ENCODE peak calls at places on chromosomes 2 and 18, in six cellular contexts. One of them, this sample, is unnamed.

GRCh38 chr18:79583984-79584401 is 95.6 kb upstream of the CTDP1 start:
- DNase-seq in heart right ventricle: no peak
- DNase-seq in fibroblast of lung: no peak
- DNase-seq in BE2C: no peak
- DNase-seq in tibial nerve: no peak
- DNase-seq in dorsolateral prefrontal cortex: peak; percentile 14
- DNase-seq in this sample: no peak

GRCh38 chr18:47908523-47909039 is 21.9 kb downstream of the SMAD2 start:
- DNase-seq in BE2C: no peak
- DNase-seq in fibroblast of lung: no peak
- DNase-seq in dorsolateral prefrontal cortex: no peak
- DNase-seq in tibial nerve: no peak
- DNase-seq in heart right ventricle: no peak
- DNase-seq in this sample: no peak

GRCh38 chr2:102770506-102770905 is 8.7 kb downstream of the TMEM182 start:
- DNase-seq in BE2C: no peak
- DNase-seq in heart right ventricle: no peak
- DNase-seq in tibial nerve: no peak
- DNase-seq in dorsolateral prefrontal cortex: no peak
- DNase-seq in fibroblast of lung: no peak
- DNase-seq in this sample: no peak

GRCh38 chr2:190947711-190948251 is 66.2 kb downstream of the STAT1 start:
- DNase-seq in tibial nerve: no peak
- DNase-seq in dorsolateral prefrontal cortex: no peak
- DNase-seq in fibroblast of lung: peak; percentile 85
- DNase-seq in heart right ventricle: no peak
- DNase-seq in BE2C: no peak
- DNase-seq in this sample: peak; percentile 87

GRCh38 chr18:72830109-72830508 is 37.7 kb downstream of the NETO1 start:
- DNase-seq in heart right ventricle: peak; percentile 48
- DNase-seq in dorsolateral prefrontal cortex: peak; percentile 78
- DNase-seq in tibial nerve: no peak
- DNase-seq in BE2C: no peak
- DNase-seq in fibroblast of lung: no peak
- DNase-seq in this sample: no peak

GRCh38 chr2:135010200-135010942 is 36.9 kb downstream of the MAP3K19 start:
- DNase-seq in heart right ventricle: no peak
- DNase-seq in dorsolateral prefrontal cortex: no peak
- DNase-seq in fibroblast of lung: no peak
- DNase-seq in tibial nerve: no peak
- DNase-seq in BE2C: no peak
- DNase-seq in this sample: no peak

GRCh38 chr2:151299940-151300539 is 10.6 kb upstream of the NMI start:
- DNase-seq in dorsolateral prefrontal cortex: no peak
- DNase-seq in BE2C: no peak
- DNase-seq in fibroblast of lung: no peak
- DNase-seq in heart right ventricle: no peak
- DNase-seq in tibial nerve: no peak
- DNase-seq in this sample: no peak

GRCh38 chr2:153354406-153354805 is 124.2 kb downstream of the RPRM start:
- DNase-seq in fibroblast of lung: no peak
- DNase-seq in tibial nerve: no peak
- DNase-seq in heart right ventricle: no peak
- DNase-seq in dorsolateral prefrontal cortex: no peak
- DNase-seq in BE2C: no peak
- DNase-seq in this sample: no peak

GRCh38 chr2:206531996-206532543 is 88.7 kb downstream of the ADAM23 start:
- DNase-seq in fibroblast of lung: peak; percentile 21
- DNase-seq in heart right ventricle: peak; percentile 18
- DNase-seq in dorsolateral prefrontal cortex: peak; percentile 63
- DNase-seq in tibial nerve: no peak
- DNase-seq in BE2C: peak; percentile 7
- DNase-seq in this sample: no peak

GRCh38 chr2:229201522-229201921 is 69.6 kb downstream of the PID1 start:
- DNase-seq in heart right ventricle: no peak
- DNase-seq in tibial nerve: no peak
- DNase-seq in fibroblast of lung: peak; percentile 31
- DNase-seq in BE2C: no peak
- DNase-seq in dorsolateral prefrontal cortex: no peak
- DNase-seq in this sample: no peak

GRCh38 chr2:113675885-113676284 is 48.8 kb downstream of the RABL2A start:
- DNase-seq in dorsolateral prefrontal cortex: no peak
- DNase-seq in heart right ventricle: peak; percentile 59
- DNase-seq in BE2C: no peak
- DNase-seq in tibial nerve: no peak
- DNase-seq in fibroblast of lung: no peak
- DNase-seq in this sample: no peak

GRCh38 chr2:237182422-237183123 is 96.9 kb downstream of the COPS8 start:
- DNase-seq in tibial nerve: peak; percentile 43
- DNase-seq in heart right ventricle: no peak
- DNase-seq in fibroblast of lung: no peak
- DNase-seq in dorsolateral prefrontal cortex: no peak
- DNase-seq in BE2C: no peak
- DNase-seq in this sample: peak; percentile 96

GRCh38 chr18:76886112-76886511 is 63.8 kb downstream of the ZNF236 start:
- DNase-seq in BE2C: no peak
- DNase-seq in fibroblast of lung: no peak
- DNase-seq in heart right ventricle: no peak
- DNase-seq in tibial nerve: no peak
- DNase-seq in dorsolateral prefrontal cortex: no peak
- DNase-seq in this sample: no peak

GRCh38 chr18:48607049-48607984 is 68.5 kb downstream of the CTIF start:
- DNase-seq in BE2C: no peak
- DNase-seq in tibial nerve: peak; percentile 64
- DNase-seq in heart right ventricle: peak; percentile 58
- DNase-seq in dorsolateral prefrontal cortex: no peak
- DNase-seq in fibroblast of lung: peak; percentile 90
- DNase-seq in this sample: peak; percentile 86

GRCh38 chr2:240904216-240905175 is 1.6 kb upstream of the CROCC2 start:
- DNase-seq in BE2C: no peak
- DNase-seq in fibroblast of lung: no peak
- DNase-seq in tibial nerve: no peak
- DNase-seq in heart right ventricle: no peak
- DNase-seq in dorsolateral prefrontal cortex: no peak
- DNase-seq in this sample: no peak

GRCh38 chr2:54669677-54670484 is 53.6 kb upstream of the EML6 start:
- DNase-seq in fibroblast of lung: peak; percentile 90
- DNase-seq in dorsolateral prefrontal cortex: no peak
- DNase-seq in tibial nerve: peak; percentile 87
- DNase-seq in BE2C: no peak
- DNase-seq in heart right ventricle: no peak
- DNase-seq in this sample: peak; percentile 99

GRCh38 chr2:170252414-170252813 is 74.5 kb downstream of the MYO3B start:
- DNase-seq in BE2C: no peak
- DNase-seq in tibial nerve: no peak
- DNase-seq in dorsolateral prefrontal cortex: no peak
- DNase-seq in fibroblast of lung: no peak
- DNase-seq in heart right ventricle: no peak
- DNase-seq in this sample: no peak

GRCh38 chr2:185318271-185318724 is 420.3 kb upstream of the FSIP2 start:
- DNase-seq in dorsolateral prefrontal cortex: no peak
- DNase-seq in fibroblast of lung: no peak
- DNase-seq in tibial nerve: no peak
- DNase-seq in heart right ventricle: no peak
- DNase-seq in BE2C: no peak
- DNase-seq in this sample: no peak

GRCh38 chr2:25158096-25158852 is 10.1 kb downstream of the POMC start:
- DNase-seq in tibial nerve: no peak
- DNase-seq in fibroblast of lung: no peak
- DNase-seq in dorsolateral prefrontal cortex: no peak
- DNase-seq in heart right ventricle: no peak
- DNase-seq in BE2C: no peak
- DNase-seq in this sample: no peak

GRCh38 chr2:223219872-223220621 is 168.1 kb downstream of the KCNE4 start:
- DNase-seq in fibroblast of lung: no peak
- DNase-seq in BE2C: no peak
- DNase-seq in tibial nerve: no peak
- DNase-seq in heart right ventricle: no peak
- DNase-seq in dorsolateral prefrontal cortex: no peak
- DNase-seq in this sample: no peak

GRCh38 chr18:75467396-75467795 is 39.9 kb upstream of the SMIM21 start:
- DNase-seq in fibroblast of lung: peak; percentile 31
- DNase-seq in dorsolateral prefrontal cortex: no peak
- DNase-seq in tibial nerve: no peak
- DNase-seq in heart right ventricle: no peak
- DNase-seq in BE2C: no peak
- DNase-seq in this sample: no peak

GRCh38 chr2:979286-979928 is 28.8 kb downstream of the SNTG2 start:
- DNase-seq in fibroblast of lung: no peak
- DNase-seq in heart right ventricle: no peak
- DNase-seq in dorsolateral prefrontal cortex: no peak
- DNase-seq in BE2C: no peak
- DNase-seq in tibial nerve: no peak
- DNase-seq in this sample: no peak

GRCh38 chr2:148718039-148718438 is 73.5 kb downstream of the EPC2 start:
- DNase-seq in dorsolateral prefrontal cortex: no peak
- DNase-seq in BE2C: no peak
- DNase-seq in fibroblast of lung: no peak
- DNase-seq in tibial nerve: no peak
- DNase-seq in heart right ventricle: no peak
- DNase-seq in this sample: no peak

GRCh38 chr2:109736177-109736827 is 57.8 kb upstream of the RGPD5 start:
- DNase-seq in BE2C: no peak
- DNase-seq in fibroblast of lung: peak; percentile 76
- DNase-seq in heart right ventricle: peak; percentile 58
- DNase-seq in dorsolateral prefrontal cortex: peak; percentile 39
- DNase-seq in tibial nerve: peak; percentile 82
- DNase-seq in this sample: peak; percentile 66

GRCh38 chr2:95299961-95300360 is 2.8 kb downstream of the KCNIP3 start:
- DNase-seq in dorsolateral prefrontal cortex: no peak
- DNase-seq in BE2C: no peak
- DNase-seq in fibroblast of lung: no peak
- DNase-seq in tibial nerve: no peak
- DNase-seq in heart right ventricle: no peak
- DNase-seq in this sample: no peak

GRCh38 chr2:95297088-95297487 is at the start of gene KCNIP3:
- DNase-seq in heart right ventricle: no peak
- DNase-seq in tibial nerve: no peak
- DNase-seq in dorsolateral prefrontal cortex: peak; percentile 81
- DNase-seq in BE2C: no peak
- DNase-seq in fibroblast of lung: peak; percentile 34
- DNase-seq in this sample: no peak

GRCh38 chr2:95296036-95296435 is 1.1 kb upstream of the KCNIP3 start:
- DNase-seq in tibial nerve: no peak
- DNase-seq in fibroblast of lung: no peak
- DNase-seq in BE2C: no peak
- DNase-seq in heart right ventricle: no peak
- DNase-seq in dorsolateral prefrontal cortex: peak; percentile 74
- DNase-seq in this sample: no peak

GRCh38 chr2:95298471-95299111 is 1.4 kb downstream of the KCNIP3 start:
- DNase-seq in heart right ventricle: no peak
- DNase-seq in tibial nerve: no peak
- DNase-seq in BE2C: no peak
- DNase-seq in fibroblast of lung: no peak
- DNase-seq in dorsolateral prefrontal cortex: no peak
- DNase-seq in this sample: no peak

GRCh38 chr2:95297639-95298395 is 670 bp downstream of the KCNIP3 start:
- DNase-seq in heart right ventricle: no peak
- DNase-seq in dorsolateral prefrontal cortex: no peak
- DNase-seq in BE2C: no peak
- DNase-seq in fibroblast of lung: no peak
- DNase-seq in tibial nerve: no peak
- DNase-seq in this sample: no peak
- H3K4me3 ChIP-seq in heart right ventricle: no peak overlapping the region
- H3K4me3 ChIP-seq in dorsolateral prefrontal cortex: peak overlapping the region; percentile 63
- H3K4me3 ChIP-seq in BE2C: no peak overlapping the region
- H3K4me3 ChIP-seq in fibroblast of lung: no peak overlapping the region
- H3K4me3 ChIP-seq in tibial nerve: no peak overlapping the region
- H3K4me3 ChIP-seq in this sample: no peak overlapping the region

GRCh38 chr2:172372436-172372835 is 55.0 kb upstream of the ITGA6 start:
- DNase-seq in BE2C: peak; percentile 18
- DNase-seq in fibroblast of lung: no peak
- DNase-seq in tibial nerve: no peak
- DNase-seq in heart right ventricle: no peak
- DNase-seq in dorsolateral prefrontal cortex: no peak
- DNase-seq in this sample: no peak

GRCh38 chr2:172374318-172375240 is 52.8 kb upstream of the ITGA6 start:
- DNase-seq in tibial nerve: no peak
- DNase-seq in BE2C: no peak
- DNase-seq in fibroblast of lung: no peak
- DNase-seq in dorsolateral prefrontal cortex: no peak
- DNase-seq in heart right ventricle: no peak
- DNase-seq in this sample: no peak

GRCh38 chr2:172373076-172373475 is 54.3 kb upstream of the ITGA6 start:
- DNase-seq in dorsolateral prefrontal cortex: no peak
- DNase-seq in fibroblast of lung: no peak
- DNase-seq in tibial nerve: no peak
- DNase-seq in BE2C: no peak
- DNase-seq in heart right ventricle: no peak
- DNase-seq in this sample: no peak

GRCh38 chr2:172373761-172374160 is 53.6 kb upstream of the ITGA6 start:
- DNase-seq in heart right ventricle: no peak
- DNase-seq in BE2C: no peak
- DNase-seq in dorsolateral prefrontal cortex: no peak
- DNase-seq in tibial nerve: no peak
- DNase-seq in fibroblast of lung: no peak
- DNase-seq in this sample: peak; percentile 61

GRCh38 chr2:172370821-172371455 is 56.4 kb upstream of the ITGA6 start:
- DNase-seq in heart right ventricle: no peak
- DNase-seq in dorsolateral prefrontal cortex: no peak
- DNase-seq in BE2C: no peak
- DNase-seq in tibial nerve: no peak
- DNase-seq in fibroblast of lung: no peak
- DNase-seq in this sample: no peak
- H3K4me3 ChIP-seq in heart right ventricle: no peak overlapping the region
- H3K4me3 ChIP-seq in dorsolateral prefrontal cortex: no peak overlapping the region
- H3K4me3 ChIP-seq in BE2C: no peak overlapping the region
- H3K4me3 ChIP-seq in tibial nerve: no peak overlapping the region
- H3K4me3 ChIP-seq in fibroblast of lung: no peak overlapping the region
- H3K4me3 ChIP-seq in this sample: no peak overlapping the region

DNA sequence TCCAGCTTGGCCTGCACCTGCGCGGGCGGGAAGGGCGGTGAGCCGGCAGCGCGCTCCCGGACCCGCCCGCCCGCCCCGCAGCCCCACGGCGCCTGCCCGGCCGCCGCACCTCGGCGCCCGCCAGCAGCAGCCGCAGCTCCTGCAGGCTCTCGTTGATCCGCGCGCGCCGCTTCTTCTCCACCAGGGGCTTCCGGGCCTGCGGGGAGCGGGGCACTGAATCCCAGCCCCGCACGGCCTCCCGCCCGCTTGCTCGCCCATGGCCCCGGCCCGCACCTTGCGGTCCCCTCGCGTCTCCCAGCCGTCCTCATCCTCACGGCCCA is 326 bp downstream of the HES6 start:
- DNase-seq in dorsolateral prefrontal cortex: no peak
- DNase-seq in heart right ventricle: no peak
- DNase-seq in tibial nerve: no peak
- DNase-seq in BE2C: peak; percentile 71
- DNase-seq in fibroblast of lung: no peak
- DNase-seq in this sample: no peak
- H3K4me3 ChIP-seq in dorsolateral prefrontal cortex: peak overlapping the region; percentile 73
- H3K4me3 ChIP-seq in heart right ventricle: peak overlapping the region; percentile 67
- H3K4me3 ChIP-seq in tibial nerve: peak overlapping the region; percentile 87
- H3K4me3 ChIP-seq in BE2C: peak overlapping the region; percentile 68
- H3K4me3 ChIP-seq in fibroblast of lung: no peak overlapping the region
- H3K4me3 ChIP-seq in this sample: peak overlapping the region; percentile 61

GRCh38 chr18:3585656-3586509 is 135.9 kb downstream of the TGIF1 start:
- DNase-seq in fibroblast of lung: peak; percentile 82
- DNase-seq in dorsolateral prefrontal cortex: no peak
- DNase-seq in heart right ventricle: peak; percentile 73
- DNase-seq in BE2C: peak; percentile 78
- DNase-seq in tibial nerve: peak; percentile 82
- DNase-seq in this sample: peak; percentile 84
- H3K4me3 ChIP-seq in fibroblast of lung: no peak overlapping the region
- H3K4me3 ChIP-seq in dorsolateral prefrontal cortex: no peak overlapping the region
- H3K4me3 ChIP-seq in heart right ventricle: no peak overlapping the region
- H3K4me3 ChIP-seq in BE2C: no peak overlapping the region
- H3K4me3 ChIP-seq in tibial nerve: no peak overlapping the region
- H3K4me3 ChIP-seq in this sample: no peak overlapping the region

GRCh38 chr2:84889332-84889731 is 8.4 kb upstream of the TRABD2A start:
- DNase-seq in fibroblast of lung: no peak
- DNase-seq in dorsolateral prefrontal cortex: no peak
- DNase-seq in heart right ventricle: no peak
- DNase-seq in tibial nerve: no peak
- DNase-seq in BE2C: no peak
- DNase-seq in this sample: no peak
- H3K4me3 ChIP-seq in fibroblast of lung: no peak overlapping the region
- H3K4me3 ChIP-seq in dorsolateral prefrontal cortex: no peak overlapping the region
- H3K4me3 ChIP-seq in heart right ventricle: no peak overlapping the region
- H3K4me3 ChIP-seq in tibial nerve: peak overlapping the region; percentile 29
- H3K4me3 ChIP-seq in BE2C: no peak overlapping the region
- H3K4me3 ChIP-seq in this sample: peak overlapping the region; percentile 26